ENCODE peak calls at places on chromosomes 13 and 19, in nine cellular contexts. J is Right ventricle myocardium inferior; G is activated CD8-positive, alpha-beta memory T cell treated with anti-CD3 and anti-CD28 coated beads, Interleukin-2, amount 10 ng/mL, durations not matched to agents 7 days and 5 days; K is activated naive CD8-positive, alpha-beta T cell treated with anti-CD3 and anti-CD28 coated beads, Interleukin-2, amount 10 ng/mL, durations not matched to agents 7 days and 5 days; B is activated CD8-positive, alpha-beta T cell treated with anti-CD3 and anti-CD28 coated beads for 36 hours; Y is SK-N-SH treated with all-trans-retinoic acid at 6 μM for 48 hours; T is activated naive CD4-positive, alpha-beta T cell treated with anti-CD3 and anti-CD28 coated beads, Interleukin-2, amount 50 U/mL, for 72 hours; E is A549; X is pancreas. O is an unnamed sample.

GRCh38 chr13:113545455-113545930 is 39.1 kb upstream of the TFDP1 start:
- ATAC-seq in J (peak), G (no peak), K (no peak), B (no peak), Y (no peak), T (no peak), E (no peak), X (no peak), O (no peak)

GRCh38 chr13:69683921-69684663 is 423.5 kb upstream of the ATXN8OS start:
- ATAC-seq in J (no peak), G (no peak), K (no peak), B (no peak), Y (no peak), T (no peak), E (no peak), X (peak), O (no peak)

GRCh38 chr13:109787135-109787954 is 962 bp upstream of the IRS2 start:
- ATAC-seq in J (peak), G (peak), K (no peak), B (no peak), Y (peak), T (no peak), E (peak), X (peak), O (no peak)

GRCh38 chr19:41575998-41576397 is at the start of gene CEACAM21:
- ATAC-seq in J (peak), G (peak), K (peak), B (peak), Y (no peak), T (peak), E (no peak), X (peak), O (peak)

GRCh38 chr19:801030-801860 is 4.0 kb downstream of the PTBP1 start:
- ATAC-seq in J (peak), G (no peak), K (no peak), B (no peak), Y (peak), T (no peak), E (no peak), X (peak), O (no peak)

GRCh38 chr13:57653229-57653994 is 21.9 kb downstream of the PCDH17 start:
- ATAC-seq in J (no peak), G (no peak), K (no peak), B (no peak), Y (no peak), T (no peak), E (no peak), X (no peak), O (no peak)

GRCh38 chr19:11550265-11550664 is 8.8 kb downstream of the ELOF1 start:
- ATAC-seq in J (no peak), G (no peak), K (no peak), B (no peak), Y (no peak), T (no peak), E (no peak), X (no peak), O (no peak)

GRCh38 chr19:51660975-51661600 is 14.5 kb upstream of the SIGLEC14 start:
- ATAC-seq in J (no peak), G (peak), K (peak), B (peak), Y (peak), T (peak), E (peak), X (peak), O (peak)

GRCh38 chr13:29689548-29689947 is 94.1 kb upstream of the SLC7A1 start:
- ATAC-seq in J (no peak), G (no peak), K (no peak), B (no peak), Y (no peak), T (no peak), E (no peak), X (peak), O (peak)

GRCh38 chr13:51541809-51542258 is 42.4 kb upstream of the WDFY2 start:
- ATAC-seq in J (no peak), G (no peak), K (no peak), B (no peak), Y (peak), T (no peak), E (peak), X (peak), O (no peak)

GRCh38 chr13:33536639-33537425 is 251.3 kb upstream of the STARD13 start:
- ATAC-seq in J (no peak), G (no peak), K (no peak), B (no peak), Y (no peak), T (no peak), E (no peak), X (peak), O (peak)

GRCh38 chr13:90238433-90238832 is 1109.1 kb upstream of the MIR17HG start:
- ATAC-seq in J (no peak), G (no peak), K (no peak), B (no peak), Y (no peak), T (no peak), E (no peak), X (no peak), O (no peak)

GRCh38 chr13:79398915-79399314 is 7.1 kb downstream of the RBM26 start:
- ATAC-seq in J (no peak), G (no peak), K (no peak), B (peak), Y (no peak), T (peak), E (no peak), X (no peak), O (peak)

GRCh38 chr13:95050800-95051620 is 250.2 kb downstream of the ABCC4 start:
- ATAC-seq in J (no peak), G (peak), K (no peak), B (peak), Y (no peak), T (peak), E (no peak), X (no peak), O (peak)

GRCh38 chr13:99339230-99339721 is 32.1 kb upstream of the GPR183 start:
- ATAC-seq in J (no peak), G (no peak), K (no peak), B (no peak), Y (no peak), T (no peak), E (no peak), X (no peak), O (no peak)

GRCh38 chr13:51453959-51454703 is 1.3 kb upstream of the INTS6 start:
- ATAC-seq in J (no peak), G (no peak), K (no peak), B (no peak), Y (no peak), T (no peak), E (no peak), X (peak), O (peak)

GRCh38 chr19:48991823-48992570 is 1.1 kb downstream of the GYS1 start:
- ATAC-seq in J (peak), G (no peak), K (no peak), B (no peak), Y (peak), T (no peak), E (peak), X (peak), O (no peak)

GRCh38 chr19:34328982-34329381 is 36.0 kb upstream of the GPI start:
- ATAC-seq in J (no peak), G (no peak), K (no peak), B (no peak), Y (no peak), T (no peak), E (no peak), X (peak), O (no peak)

GRCh38 chr13:97113231-97114001 is 108.7 kb upstream of the MBNL2 start:
- ATAC-seq in J (no peak), G (no peak), K (no peak), B (no peak), Y (peak), T (no peak), E (no peak), X (peak), O (no peak)

GRCh38 chr19:19563348-19563848 is 25.3 kb downstream of the CILP2 start:
- ATAC-seq in J (no peak), G (peak), K (no peak), B (no peak), Y (no peak), T (no peak), E (no peak), X (no peak), O (no peak)

GRCh38 chr13:42007844-42008243 is 40.6 kb upstream of the DGKH start:
- ATAC-seq in J (no peak), G (no peak), K (no peak), B (no peak), Y (peak), T (no peak), E (no peak), X (no peak), O (no peak)

GRCh38 chr19:45597425-45598111 is 4.4 kb downstream of the GPR4 start:
- ATAC-seq in J (no peak), G (no peak), K (no peak), B (no peak), Y (no peak), T (no peak), E (no peak), X (no peak), O (no peak)

GRCh38 chr13:73089216-73089615 is 30.4 kb downstream of the KLF5 start:
- ATAC-seq in J (no peak), G (no peak), K (no peak), B (no peak), Y (no peak), T (no peak), E (no peak), X (no peak), O (no peak)

GRCh38 chr13:67139551-67139950 is 90.6 kb downstream of the PCDH9 start:
- ATAC-seq in J (no peak), G (no peak), K (no peak), B (no peak), Y (no peak), T (no peak), E (no peak), X (no peak), O (no peak)

GRCh38 chr19:55376381-55376933 is at the start of gene TMEM190:
- ATAC-seq in J (no peak), G (no peak), K (no peak), B (no peak), Y (no peak), T (no peak), E (no peak), X (peak), O (no peak)

GRCh38 chr19:35879770-35880317 is 11.5 kb downstream of the APLP1 start:
- ATAC-seq in J (peak), G (peak), K (peak), B (peak), Y (peak), T (peak), E (peak), X (peak), O (peak)

GRCh38 chr13:70568571-70568970 is 460.3 kb upstream of the KLHL1 start:
- ATAC-seq in J (no peak), G (no peak), K (no peak), B (no peak), Y (peak), T (no peak), E (no peak), X (peak), O (no peak)

GRCh38 chr19:16544468-16545231 is 2.4 kb upstream of the CHERP start:
- ATAC-seq in J (no peak), G (no peak), K (no peak), B (no peak), Y (no peak), T (no peak), E (no peak), X (no peak), O (no peak)

GRCh38 chr19:30565680-30566079 is 193.5 kb downstream of the ZNF536 start:
- ATAC-seq in J (no peak), G (no peak), K (no peak), B (no peak), Y (no peak), T (no peak), E (no peak), X (no peak), O (no peak)

GRCh38 chr13:100707818-100708740 is 33.5 kb upstream of the TMTC4 start:
- ATAC-seq in J (no peak), G (no peak), K (no peak), B (peak), Y (no peak), T (peak), E (no peak), X (no peak), O (peak)